ENCODE peak calls at places on chromosomes 1 and 21, in nine cellular contexts. J is transverse colon; D is NCI-H1092; I is H9; B is CD8-positive, alpha-beta memory T cell; F is activated T-cell treated with anti-CD3 and anti-CD28 coated beads for 1 hour; R is dorsolateral prefrontal cortex; K is cardiac fibroblast; S is BJ. M is an unnamed sample.

GRCh38 chr21:46024983-46025860 is 43.7 kb downstream of the COL6A1 start:
- DNase-seq in J (no peak), D (no peak), I (no peak), B (no peak), F (no peak), R (no peak), K (peak; percentile 84), S (peak; percentile 22), M (no peak)

GRCh38 chr21:33811147-33812024 is 104.2 kb downstream of the ATP5PO start:
- DNase-seq in J (no peak), D (no peak), I (no peak), B (no peak), F (no peak), R (no peak), K (no peak), S (no peak), M (no peak)

GRCh38 chr1:237084399-237085077 is 42.6 kb downstream of the RYR2 start:
- DNase-seq in J (no peak), D (no peak), I (no peak), B (no peak), F (no peak), R (no peak), K (no peak), S (no peak), M (no peak)

GRCh38 chr1:44119525-44119924 is 904 bp downstream of the KLF17 start:
- DNase-seq in J (no peak), D (no peak), I (no peak), B (no peak), F (no peak), R (no peak), K (no peak), S (no peak), M (no peak)

GRCh38 chr1:112704511-112704907 is 2.4 kb downstream of the RHOC start:
- DNase-seq in J (no peak), D (no peak), I (no peak), B (no peak), F (no peak), R (peak; percentile 90), K (no peak), S (no peak), M (no peak)

GRCh38 chr1:28241633-28242241 is 5.8 kb downstream of the ATP5IF1 start:
- DNase-seq in J (no peak), D (no peak), I (no peak), B (no peak), F (no peak), R (no peak), K (no peak), S (no peak), M (no peak)

GRCh38 chr21:44785620-44786344 is 15.8 kb downstream of the UBE2G2 start:
- DNase-seq in J (no peak), D (peak; percentile 60), I (no peak), B (no peak), F (no peak), R (no peak), K (no peak), S (no peak), M (no peak)

GRCh38 chr1:183002797-183003594 is 20.2 kb upstream of the LAMC1 start:
- DNase-seq in J (no peak), D (no peak), I (no peak), B (no peak), F (no peak), R (no peak), K (peak; percentile 80), S (no peak), M (peak; percentile 24)

GRCh38 chr1:3119748-3120524 is 50.9 kb downstream of the PRDM16 start:
- DNase-seq in J (no peak), D (no peak), I (no peak), B (no peak), F (no peak), R (no peak), K (no peak), S (no peak), M (no peak)

GRCh38 chr1:195908121-195908520 is 700.1 kb downstream of the KCNT2 start:
- DNase-seq in J (no peak), D (no peak), I (no peak), B (no peak), F (no peak), R (no peak), K (peak; percentile 5), S (peak; percentile 13), M (no peak)

GRCh38 chr1:87030740-87031400 is 116.4 kb downstream of the HS2ST1 start:
- DNase-seq in J (no peak), D (no peak), I (no peak), B (no peak), F (no peak), R (no peak), K (no peak), S (no peak), M (no peak)

GRCh38 chr1:214441119-214441518 is 110.3 kb downstream of the PTPN14 start:
- DNase-seq in J (no peak), D (no peak), I (no peak), B (no peak), F (no peak), R (no peak), K (peak; percentile 65), S (peak; percentile 91), M (no peak)

GRCh38 chr1:51792864-51793263 is 85.7 kb downstream of the NRDC start:
- DNase-seq in J (no peak), D (no peak), I (no peak), B (no peak), F (no peak), R (no peak), K (peak; percentile 48), S (peak; percentile 17), M (no peak)

GRCh38 chr1:119613769-119614358 is 34.2 kb downstream of the ZNF697 start:
- DNase-seq in J (peak; percentile 89), D (peak; percentile 67), I (peak; percentile 89), B (peak; percentile 9), F (peak; percentile 48), R (peak; percentile 90), K (peak; percentile 93), S (no peak), M (peak; percentile 93)

GRCh38 chr1:59543211-59543668 is 246.3 kb downstream of the FGGY start:
- DNase-seq in J (no peak), D (peak; percentile 2), I (no peak), B (no peak), F (no peak), R (no peak), K (no peak), S (no peak), M (no peak)

GRCh38 chr1:109274533-109275476 is 8.1 kb downstream of the PSRC1 start:
- DNase-seq in J (peak; percentile 64), D (peak; percentile 23), I (no peak), B (no peak), F (no peak), R (no peak), K (no peak), S (no peak), M (no peak)

GRCh38 chr1:155002479-155003226 is at the start of gene ZBTB7B:
- DNase-seq in J (peak; percentile 54), D (no peak), I (peak; percentile 39), B (no peak), F (no peak), R (no peak), K (peak; percentile 36), S (no peak), M (peak; percentile 47)

GRCh38 chr21:14414932-14415508 is 32.1 kb upstream of the HSPA13 start:
- DNase-seq in J (no peak), D (no peak), I (no peak), B (no peak), F (no peak), R (no peak), K (no peak), S (no peak), M (no peak)

GRCh38 chr1:30847358-30847972 is 61.1 kb downstream of the SDC3 start:
- DNase-seq in J (peak; percentile 80), D (no peak), I (peak; percentile 85), B (no peak), F (no peak), R (peak; percentile 87), K (peak; percentile 76), S (no peak), M (peak; percentile 44)

GRCh38 chr1:9258629-9259028 is 24.1 kb downstream of the H6PD start:
- DNase-seq in J (no peak), D (no peak), I (no peak), B (no peak), F (no peak), R (no peak), K (no peak), S (no peak), M (no peak)

GRCh38 chr1:200136384-200136783 is 108.9 kb downstream of the NR5A2 start:
- DNase-seq in J (no peak), D (no peak), I (no peak), B (no peak), F (no peak), R (no peak), K (no peak), S (no peak), M (no peak)

GRCh38 chr1:60102691-60103090 is 29.1 kb upstream of the C1orf87 start:
- DNase-seq in J (no peak), D (no peak), I (no peak), B (no peak), F (no peak), R (no peak), K (no peak), S (no peak), M (no peak)

GRCh38 chr1:87615917-87616316 is 287.2 kb downstream of the LMO4 start:
- DNase-seq in J (no peak), D (no peak), I (no peak), B (no peak), F (no peak), R (no peak), K (no peak), S (no peak), M (no peak)

GRCh38 chr1:225813250-225813964 is 3.5 kb downstream of the EPHX1 start:
- DNase-seq in J (peak; percentile 62), D (no peak), I (no peak), B (no peak), F (no peak), R (no peak), K (peak; percentile 76), S (no peak), M (peak; percentile 7)

GRCh38 chr1:16236091-16236494 is 890 bp downstream of the CPLANE2 start:
- DNase-seq in J (peak; percentile 63), D (peak; percentile 78), I (no peak), B (peak; percentile 21), F (peak; percentile 39), R (no peak), K (no peak), S (no peak), M (no peak)

GRCh38 chr1:177779325-177779965 is 190.4 kb downstream of the SEC16B start:
- DNase-seq in J (no peak), D (no peak), I (no peak), B (no peak), F (no peak), R (no peak), K (no peak), S (no peak), M (no peak)

GRCh38 chr1:119778359-119778758 is 9.7 kb upstream of the HMGCS2 start:
- DNase-seq in J (no peak), D (no peak), I (no peak), B (no peak), F (no peak), R (no peak), K (no peak), S (no peak), M (no peak)

GRCh38 chr1:94729287-94729686 is 90.9 kb upstream of the SLC44A3 start:
- DNase-seq in J (no peak), D (no peak), I (no peak), B (no peak), F (no peak), R (no peak), K (peak; percentile 88), S (no peak), M (no peak)

GRCh38 chr1:50750021-50750619 is 209.9 kb downstream of the FAF1 start:
- DNase-seq in J (no peak), D (no peak), I (no peak), B (no peak), F (no peak), R (peak; percentile 56), K (peak; percentile 56), S (no peak), M (peak; percentile 60)

GRCh38 chr1:13892671-13893325 is 192.8 kb downstream of the PRDM2 start:
- DNase-seq in J (peak; percentile 23), D (peak; percentile 30), I (peak; percentile 49), B (no peak), F (no peak), R (no peak), K (peak; percentile 6), S (no peak), M (no peak)

GRCh38 chr1:93779540-93780121 is 98.0 kb upstream of the BCAR3 start:
- DNase-seq in J (no peak), D (no peak), I (peak; percentile 36), B (no peak), F (no peak), R (no peak), K (peak; percentile 82), S (peak; percentile 31), M (no peak)

M was measured in HAP-1.